ENCODE peak calls at places on chromosome 1, in four cellular contexts. H is Daoy, C is MCF 10A, Z is HAP-1. K is an unnamed sample.

GRCh38 chr1:43979528-43980254 is 681 bp downstream of the B4GALT2 start:
- DNase-seq in H (peak; percentile 82), C (peak; percentile 51), Z (peak; percentile 69), K (no peak)

GRCh38 chr1:172135076-172135672 is 285.3 kb upstream of the C1orf105 start:
- DNase-seq in H (no peak), C (peak; percentile 62), Z (peak; percentile 34), K (no peak)

GRCh38 chr1:178725603-178726517 is 816 bp downstream of the RALGPS2 start:
- DNase-seq in H (peak; percentile 86), C (peak; percentile 98), Z (peak; percentile 78), K (peak; percentile 19)

GRCh38 chr1:236016782-236017400 is 48.0 kb downstream of the NID1 start:
- DNase-seq in H (no peak), C (peak; percentile 78), Z (no peak), K (no peak)

GRCh38 chr1:42962641-42963377 is 4.1 kb upstream of the SLC2A1 start:
- DNase-seq in H (peak; percentile 76), C (peak; percentile 60), Z (no peak), K (no peak)

GRCh38 chr1:216926681-216927080 is 203.5 kb upstream of the ESRRG start:
- DNase-seq in H (no peak), C (no peak), Z (peak; percentile 66), K (no peak)

GRCh38 chr1:196105901-196106300 is 502.3 kb downstream of the KCNT2 start:
- DNase-seq in H (no peak), C (no peak), Z (no peak), K (no peak)

GRCh38 chr1:64133036-64133435 is 70.4 kb upstream of the UBE2U start:
- DNase-seq in H (peak; percentile 95), C (peak; percentile 96), Z (no peak), K (no peak)

GRCh38 chr1:177948336-177948972 is 21.4 kb downstream of the SEC16B start:
- DNase-seq in H (peak; percentile 62), C (peak; percentile 86), Z (peak; percentile 76), K (peak; percentile 26)

GRCh38 chr1:119279441-119280415 is 88.9 kb upstream of the HAO2 start:
- DNase-seq in H (peak; percentile 91), C (peak; percentile 87), Z (no peak), K (no peak)

K was measured in GM12891.